ENCODE peak calls at places on chromosomes 5 and 9, in four cellular contexts. A is nephron progenitor cell, F is astrocyte of the spinal cord, H is choroid plexus epithelial cell. N is an unnamed sample.

GRCh38 chr5:111810087-111810486 is 53.1 kb upstream of the NREP start:
- DNase-seq in F (no peak), A (no peak), H (no peak), N (no peak)

GRCh38 chr5:115501457-115501856 is 43.1 kb downstream of the FEM1C start:
- DNase-seq in A (no peak), H (no peak), F (no peak), N (no peak)

GRCh38 chr5:168433982-168434381 is 52.3 kb upstream of the RARS1 start:
- DNase-seq in F (no peak), A (peak), H (no peak), N (no peak)

GRCh38 chr5:35785601-35786085 is 71.0 kb upstream of the IL7R start:
- DNase-seq in A (no peak), H (peak), F (no peak), N (no peak)

GRCh38 chr9:22625540-22625939 is 178.9 kb downstream of the DMRTA1 start:
- DNase-seq in A (no peak), H (no peak), F (no peak), N (no peak)

GRCh38 chr5:10601246-10602030 is 37.6 kb downstream of the ANKRD33B start:
- DNase-seq in F (peak), A (no peak), H (peak), N (no peak)

GRCh38 chr5:124463840-124464239 is 282.6 kb downstream of the ZNF608 start:
- DNase-seq in F (no peak), A (no peak), H (no peak), N (no peak)

GRCh38 chr9:38641985-38642864 is 21.8 kb upstream of the ANKRD18A start:
- DNase-seq in A (peak), H (peak), F (peak), N (no peak)

GRCh38 chr9:14349818-14350333 is 35.9 kb upstream of the NFIB start:
- DNase-seq in H (no peak), F (peak), A (no peak), N (no peak)

GRCh38 chr5:1420211-1421195 is 24.7 kb downstream of the SLC6A3 start:
- DNase-seq in H (no peak), A (no peak), F (no peak), N (no peak)

GRCh38 chr9:133763272-133764183 is 25.4 kb upstream of the SARDH start:
- DNase-seq in A (no peak), H (peak), F (peak), N (no peak)

GRCh38 chr9:133537257-133537656 is 2.8 kb downstream of the ADAMTSL2 start:
- DNase-seq in F (no peak), A (no peak), H (no peak), N (no peak)

GRCh38 chr5:912356-913091 is 19.8 kb downstream of the TRIP13 start:
- DNase-seq in F (peak), A (no peak), H (peak), N (no peak)

GRCh38 chr5:102795546-102795945 is 40.4 kb downstream of the PAM start:
- DNase-seq in A (no peak), F (no peak), H (no peak), N (no peak)

GRCh38 chr5:145847499-145848497 is 12.7 kb upstream of the PRELID2 start:
- DNase-seq in F (peak), H (peak), A (no peak), N (no peak)

GRCh38 chr9:137642118-137642601 is 23.4 kb downstream of the EHMT1 start:
- DNase-seq in F (no peak), A (no peak), H (no peak), N (no peak)

GRCh38 chr9:137639303-137640051 is 20.7 kb downstream of the EHMT1 start:
- DNase-seq in A (no peak), F (no peak), H (peak), N (no peak)

GRCh38 chr9:137638680-137639079 is 19.9 kb downstream of the EHMT1 start:
- DNase-seq in H (no peak), F (no peak), A (no peak), N (no peak)

GRCh38 chr9:137642892-137643291 is 24.1 kb downstream of the EHMT1 start:
- DNase-seq in A (no peak), F (no peak), H (no peak), N (no peak)

DNA sequence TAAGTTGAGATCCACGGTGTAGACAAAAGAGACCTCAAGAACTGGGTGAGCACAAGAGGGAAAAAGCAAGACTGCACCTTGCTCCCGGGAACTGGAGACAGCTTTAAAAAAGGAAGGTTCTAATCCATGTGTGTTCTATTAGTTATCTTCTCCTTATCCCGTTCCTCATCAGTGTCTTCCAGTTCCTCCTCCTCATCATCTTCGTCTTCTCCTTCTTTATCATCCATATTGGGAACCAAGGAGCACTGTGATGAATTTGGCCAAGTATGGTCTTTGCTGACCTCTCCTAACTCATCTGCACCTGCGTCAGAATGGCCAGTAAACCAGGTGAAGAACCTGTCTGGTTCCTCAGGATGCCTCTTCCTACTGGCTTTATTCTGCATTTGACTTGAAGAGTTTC is 22.1 kb downstream of the EHMT1 start:
- DNase-seq in H (no peak), F (no peak), A (no peak), N (no peak)
- TF ChIP-seq CTCF in H (no peak), F (no peak), A (no peak), N (no peak)

DNA sequence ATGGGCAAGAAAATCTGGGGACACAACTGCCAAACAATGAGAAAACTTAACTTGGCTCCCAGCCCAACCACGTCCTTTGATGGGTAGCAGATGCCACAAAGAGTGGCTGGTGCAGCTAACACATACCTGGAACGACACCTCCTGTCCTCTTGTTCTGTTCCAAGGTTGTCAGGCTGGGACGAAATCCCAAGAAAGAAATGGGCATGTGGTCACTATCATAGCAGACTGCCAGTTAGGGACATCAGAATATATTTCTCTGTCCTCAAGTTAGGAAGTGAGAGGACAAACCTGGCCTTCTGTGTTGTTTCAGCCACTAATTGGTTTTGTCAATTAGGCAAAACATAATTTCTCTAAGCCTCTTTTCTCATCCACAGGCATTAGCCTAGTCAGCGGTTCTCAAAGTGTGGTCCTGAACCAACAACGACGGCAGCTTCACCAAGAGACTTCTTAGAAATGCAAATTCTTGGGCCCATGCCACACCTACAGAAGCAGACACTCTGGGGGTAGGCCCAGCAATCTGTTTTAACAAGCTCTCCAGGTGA is 63.4 kb downstream of the RAPGEF1 start:
- DNase-seq in F (peak), A (no peak), H (no peak), N (no peak)
- TF ChIP-seq CTCF in F (no peak), A (no peak), H (no peak), N (no peak)

GRCh38 chr9:114185570-114185969 is 30.2 kb downstream of the COL27A1 start:
- DNase-seq in A (no peak), F (no peak), H (no peak), N (no peak)
- TF ChIP-seq CTCF in A (no peak), F (no peak), H (no peak), N (no peak)

GRCh38 chr5:29720954-29721353 is 1472.5 kb upstream of the CDH6 start:
- DNase-seq in H (no peak), F (no peak), A (no peak), N (no peak)
- TF ChIP-seq CTCF in H (no peak), F (no peak), A (no peak), N (peak)

N was measured in progenitor cell of endocrine pancreas.